ENCODE peak calls at places on chromosome 16, in five cellular contexts. O, V, F, R and U are unnamed samples.
A peak's percentile ranks its signal among the peaks of the same experiment; 100 is the strongest.

GRCh38 chr16:81445926-81446317 is 1.3 kb downstream of the CMIP start:
- DNase-seq in V (no peak), R (no peak), F (no peak), O (peak; percentile 32), U (no peak)

GRCh38 chr16:85004587-85005205 is 6.6 kb downstream of the ZDHHC7 start:
- DNase-seq in R (no peak), O (no peak), V (no peak), F (peak; percentile 88), U (no peak)

GRCh38 chr16:31077024-31077423 is 2.8 kb downstream of the ZNF646 start:
- DNase-seq in F (no peak), O (no peak), R (no peak), V (no peak), U (no peak)

GRCh38 chr16:83552193-83552592 is 255.6 kb upstream of the HSBP1 start:
- DNase-seq in V (no peak), F (no peak), O (no peak), R (no peak), U (no peak)

GRCh38 chr16:1887711-1888354 is 15.9 kb upstream of the MEIOB start:
- DNase-seq in R (no peak), O (no peak), V (no peak), F (no peak), U (no peak)

GRCh38 chr16:47197536-47198179 is 53.9 kb upstream of the NETO2 start:
- DNase-seq in O (no peak), R (no peak), V (no peak), F (no peak), U (no peak)

GRCh38 chr16:1601489-1601888 is 10.4 kb downstream of the IFT140 start:
- DNase-seq in O (no peak), R (no peak), V (no peak), F (no peak), U (no peak)

GRCh38 chr16:83513006-83513755 is 294.6 kb upstream of the HSBP1 start:
- DNase-seq in R (no peak), O (no peak), V (no peak), F (no peak), U (no peak)

GRCh38 chr16:24493859-24494258 is 45.5 kb upstream of the RBBP6 start:
- DNase-seq in V (no peak), R (no peak), O (no peak), F (no peak), U (peak; percentile 56)

GRCh38 chr16:55470533-55471371 is 8.2 kb upstream of the MMP2 start:
- DNase-seq in F (no peak), R (no peak), V (peak; percentile 65), O (no peak), U (no peak)

GRCh38 chr16:62665269-62665668 is 629.0 kb upstream of the CDH8 start:
- DNase-seq in V (no peak), F (no peak), O (no peak), R (no peak), U (no peak)

DNA sequence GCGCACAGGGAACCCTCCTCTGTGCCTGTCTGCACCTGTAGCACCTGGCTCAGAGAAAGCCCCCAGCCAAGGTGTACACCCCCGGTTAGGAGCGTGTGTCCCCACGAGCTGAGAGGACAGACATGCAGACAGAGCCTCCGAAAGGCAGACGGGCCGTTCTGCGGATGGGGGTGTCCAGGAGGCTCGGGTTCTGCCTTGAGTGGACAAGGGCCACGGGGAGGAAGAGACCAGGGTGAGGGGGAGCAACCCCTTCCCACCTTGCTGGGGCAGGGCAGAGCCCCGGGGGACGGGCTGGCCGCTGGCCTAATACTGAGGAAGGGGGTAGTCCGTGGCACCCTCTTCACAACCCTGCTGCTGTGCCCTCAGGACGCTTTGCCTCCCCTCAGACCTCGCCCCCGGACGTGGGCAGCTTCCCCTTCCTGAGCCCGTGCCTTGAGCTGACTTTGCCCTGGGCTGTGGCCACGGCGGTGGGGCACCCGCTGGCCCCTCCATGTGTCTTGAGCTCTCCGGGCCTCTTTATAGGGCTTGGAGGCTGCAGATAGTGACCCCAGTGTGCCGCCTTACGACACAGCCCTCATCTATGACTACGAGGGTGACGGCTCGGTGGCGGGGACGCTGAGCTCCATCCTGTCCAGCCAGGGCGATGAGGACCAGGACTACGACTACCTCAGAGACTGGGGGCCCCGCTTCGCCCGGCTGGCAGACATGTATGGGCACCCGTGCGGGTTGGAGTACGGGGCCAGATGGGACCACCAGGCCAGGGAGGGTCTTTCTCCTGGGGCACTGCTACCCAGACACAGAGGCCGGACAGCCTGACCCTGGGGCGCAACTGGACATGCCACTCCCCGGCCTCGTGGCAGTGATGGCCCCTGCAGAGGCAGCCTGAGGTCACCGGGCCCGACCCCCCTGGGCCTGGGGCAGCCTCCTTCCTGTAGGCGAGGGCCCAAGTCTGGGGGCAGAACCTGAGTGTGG is 5.7 kb downstream of the SLC22A31 start:
- DNase-seq in R (no peak), V (no peak), F (no peak), O (no peak), U (no peak)
- H3K27ac ChIP-seq in R (no peak overlapping the region), V (no peak overlapping the region), F (no peak overlapping the region), O (no peak overlapping the region), U (no peak overlapping the region)

DNA sequence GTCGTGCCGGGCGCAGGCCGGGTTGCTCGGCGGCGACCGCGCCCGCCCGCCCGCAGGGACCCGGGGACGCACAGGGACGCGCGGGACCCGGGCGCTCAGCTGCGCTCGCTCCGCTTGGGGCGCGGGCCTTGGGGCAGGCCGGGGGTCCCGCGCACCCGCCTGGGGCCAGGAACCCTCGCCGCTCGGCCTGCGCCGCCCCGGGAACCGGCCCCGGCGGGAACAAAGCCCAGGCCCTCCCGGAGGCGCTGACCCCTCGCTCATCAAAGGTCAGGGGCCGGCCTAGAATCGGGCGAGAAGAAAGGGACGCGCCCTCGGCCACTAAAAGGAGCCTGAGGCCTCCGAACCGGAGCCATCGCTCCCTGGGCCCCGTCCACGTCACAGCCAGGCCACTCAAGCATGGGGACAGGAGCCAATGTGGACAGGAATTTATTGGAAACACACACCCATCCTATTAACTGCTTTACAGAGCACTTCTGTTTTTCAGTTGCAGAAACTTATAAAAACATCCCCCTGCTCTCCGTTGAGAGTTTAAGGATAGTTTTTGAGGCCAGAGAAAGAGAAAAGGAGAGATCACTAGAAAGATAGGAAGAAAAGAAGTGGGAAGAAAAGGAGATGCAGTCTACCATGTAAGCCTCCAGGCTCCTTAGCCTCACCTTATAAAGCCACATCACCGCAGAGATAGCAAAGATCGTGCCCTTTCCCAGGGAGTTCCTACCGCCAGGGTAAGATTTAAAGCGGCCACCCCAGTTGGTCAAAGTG is 543 bp upstream of the ZFHX3 start:
- DNase-seq in R (no peak), V (no peak), O (no peak), F (no peak), U (no peak)
- H3K27ac ChIP-seq in R (no peak overlapping the region), V (peak overlapping the region; percentile 94), O (peak overlapping the region; percentile 56), F (peak overlapping the region; percentile 75), U (peak overlapping the region; percentile 87)

GRCh38 chr16:88305176-88305575 is 77.6 kb upstream of the ZNF469 start:
- DNase-seq in R (no peak), F (no peak), V (no peak), O (no peak), U (no peak)
- H3K27ac ChIP-seq in R (no peak overlapping the region), F (peak overlapping the region; percentile 99), V (peak overlapping the region; percentile 58), O (no peak overlapping the region), U (no peak overlapping the region)

DNA sequence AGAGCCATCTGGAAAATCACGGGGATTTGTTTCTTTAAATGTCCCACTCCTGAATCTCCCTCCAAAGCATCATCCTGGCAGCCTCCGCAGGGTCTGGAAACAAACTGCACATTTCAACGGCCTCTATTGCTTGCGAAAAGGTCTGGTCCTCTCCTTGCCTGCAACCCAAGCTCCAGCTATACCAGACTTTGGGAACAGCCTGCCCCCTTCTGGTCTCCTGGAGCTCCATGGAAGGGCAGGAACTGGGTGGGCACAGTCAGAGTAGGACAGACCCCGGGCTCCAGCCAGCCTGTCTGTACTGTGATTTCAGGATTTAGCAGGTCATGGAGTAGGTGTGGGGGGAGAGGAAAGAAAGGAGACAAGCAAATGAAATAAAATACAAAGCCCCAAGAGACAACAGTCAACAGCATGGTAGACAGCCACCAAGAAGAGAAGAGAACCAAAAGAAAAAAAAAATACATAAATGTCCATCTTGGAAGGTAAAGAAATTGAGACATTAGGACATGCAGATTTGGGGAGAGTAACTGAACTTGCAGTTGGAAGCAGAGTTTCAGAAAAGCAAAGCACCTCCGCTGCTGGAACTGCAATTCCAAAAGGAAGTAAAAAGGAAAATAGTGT is 2.7 kb downstream of the XYLT1 start:
- DNase-seq in V (peak; percentile 67), F (peak; percentile 32), R (no peak), O (peak; percentile 77), U (no peak)
- H3K27ac ChIP-seq in V (no peak overlapping the region), F (no peak overlapping the region), R (no peak overlapping the region), O (no peak overlapping the region), U (no peak overlapping the region)

GRCh38 chr16:68737046-68737729 is at the start of gene CDH1:
- DNase-seq in V (peak; percentile 96), F (no peak), R (peak; percentile 7), O (peak; percentile 95), U (no peak)
- H3K27ac ChIP-seq in V (peak within 1 kb of the TSS; percentile 94), F (no peak within 1 kb of the TSS), R (no peak within 1 kb of the TSS), O (peak within 1 kb of the TSS; percentile 90), U (peak within 1 kb of the TSS; percentile 100)

DNA sequence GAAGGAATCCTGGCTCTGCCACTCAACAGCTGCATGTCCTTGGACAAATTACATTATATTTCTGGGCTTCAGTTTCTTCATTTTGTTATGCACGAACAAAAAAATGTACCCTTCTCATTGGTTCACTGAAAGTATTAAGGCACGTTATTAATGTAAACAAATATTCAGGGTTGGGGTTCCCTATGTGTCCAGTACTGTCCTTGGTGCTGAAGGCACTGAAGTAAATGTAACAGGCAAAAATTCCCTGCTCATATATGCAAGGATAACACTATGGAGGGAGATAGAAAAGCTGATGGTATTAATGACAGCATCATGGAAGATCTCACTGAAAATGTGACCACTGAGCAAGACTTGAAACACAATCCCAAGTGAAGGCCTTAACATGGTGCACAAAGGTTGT is 386.6 kb downstream of the XYLT1 start:
- DNase-seq in F (no peak), V (no peak), R (no peak), O (no peak), U (no peak)
- H3K27ac ChIP-seq in F (no peak overlapping the region), V (no peak overlapping the region), R (no peak overlapping the region), O (no peak overlapping the region), U (no peak overlapping the region)